ENCODE peak calls at places on chromosomes 12 and 14, in five cellular contexts. T is stimulated activated CD8-positive, alpha-beta memory T cell treated with anti-CD3 and anti-CD28 coated beads, Interleukin-4, amount 100 ng/mL, for 1 hour; L is SK-N-DZ; K is NCI-H1105 treated with DMSO at 0.1 percent for 48 hours; R is activated CD4-positive, alpha-beta T cell treated with anti-CD3 and anti-CD28 coated beads, Interleukin-2, amount 50 U/mL, for 1 hour. B is an unnamed sample.

GRCh38 chr12:87140257-87140656 is 884.1 kb upstream of the MGAT4C start:
- DNase-seq in T (no peak), L (no peak), K (no peak), R (no peak), B (no peak)

GRCh38 chr12:6336859-6337744 is 4.8 kb downstream of the TNFRSF1A start:
- DNase-seq in T (peak), L (no peak), K (no peak), R (peak), B (no peak)

GRCh38 chr12:76713986-76714385 is 49.9 kb upstream of the ZDHHC17 start:
- DNase-seq in T (no peak), L (peak), K (no peak), R (no peak), B (no peak)

GRCh38 chr14:102893452-102893851 is 29.0 kb upstream of the AMN start:
- DNase-seq in T (no peak), L (no peak), K (no peak), R (no peak), B (no peak)

GRCh38 chr14:103428732-103429556 is 43.7 kb downstream of the MARK3 start:
- DNase-seq in T (no peak), L (no peak), K (no peak), R (no peak), B (no peak)

GRCh38 chr12:1918081-1918874 is at the start of gene CACNA2D4:
- DNase-seq in T (no peak), L (peak), K (no peak), R (no peak), B (no peak)

GRCh38 chr14:103267226-103267625 is 66.8 kb upstream of the EIF5 start:
- DNase-seq in T (no peak), L (no peak), K (no peak), R (no peak), B (no peak)

GRCh38 chr12:57238854-57239554 is 9.5 kb downstream of the SHMT2 start:
- DNase-seq in T (peak), L (peak), K (peak), R (peak), B (peak)

GRCh38 chr12:55700255-55701018 is 7.3 kb downstream of the ITGA7 start:
- DNase-seq in T (no peak), L (no peak), K (no peak), R (no peak), B (no peak)

GRCh38 chr14:70748422-70748821 is 60.9 kb downstream of the MAP3K9 start:
- DNase-seq in T (no peak), L (no peak), K (no peak), R (no peak), B (no peak)

GRCh38 chr14:68442828-68443460 is 349.9 kb downstream of the ZFP36L1 start:
- DNase-seq in T (no peak), L (no peak), K (no peak), R (no peak), B (no peak)

GRCh38 chr14:106518054-106518943 is 991.9 kb downstream of the TMEM121 start:
- DNase-seq in T (peak), L (no peak), K (no peak), R (peak), B (no peak)

GRCh38 chr14:99459491-99460100 is 21.1 kb downstream of the SETD3 start:
- DNase-seq in T (no peak), L (no peak), K (no peak), R (no peak), B (no peak)

GRCh38 chr12:54082402-54082892 is 28.8 kb downstream of the HOXC4 start:
- DNase-seq in T (no peak), L (peak), K (peak), R (peak), B (no peak)

GRCh38 chr12:66014818-66015217 is 115.7 kb downstream of the LLPH start:
- DNase-seq in T (no peak), L (no peak), K (no peak), R (no peak), B (no peak)

GRCh38 chr12:90013409-90013808 is 304.8 kb upstream of the ATP2B1 start:
- DNase-seq in T (no peak), L (peak), K (no peak), R (no peak), B (no peak)